ENCODE peak calls at places on chromosomes 3 and 15, in six cellular contexts. One of them, this sample, is unnamed.

GRCh38 chr3:165549037-165549436 is 288.2 kb downstream of the BCHE start:
- DNase-seq in left ventricle myocardium inferior: no peak
- DNase-seq in NB4: no peak
- DNase-seq in neural crest cell: no peak
- DNase-seq in PC-3: no peak
- DNase-seq in psoas muscle: no peak
- DNase-seq in this sample: no peak

GRCh38 chr3:11140054-11140712 is 14.1 kb upstream of the HRH1 start:
- DNase-seq in left ventricle myocardium inferior: no peak
- DNase-seq in NB4: peak
- DNase-seq in neural crest cell: no peak
- DNase-seq in PC-3: peak
- DNase-seq in psoas muscle: no peak
- DNase-seq in this sample: no peak

GRCh38 chr15:81301815-81302399 is 22.0 kb downstream of the STARD5 start:
- DNase-seq in left ventricle myocardium inferior: no peak
- DNase-seq in NB4: peak
- DNase-seq in neural crest cell: no peak
- DNase-seq in PC-3: no peak
- DNase-seq in psoas muscle: no peak
- DNase-seq in this sample: no peak

GRCh38 chr3:35946121-35946856 is 307.0 kb downstream of the ARPP21 start:
- DNase-seq in left ventricle myocardium inferior: no peak
- DNase-seq in NB4: peak
- DNase-seq in neural crest cell: no peak
- DNase-seq in PC-3: peak
- DNase-seq in psoas muscle: no peak
- DNase-seq in this sample: no peak

GRCh38 chr3:53092216-53092615 is 38.0 kb downstream of the RFT1 start:
- DNase-seq in left ventricle myocardium inferior: no peak
- DNase-seq in NB4: no peak
- DNase-seq in neural crest cell: no peak
- DNase-seq in PC-3: no peak
- DNase-seq in psoas muscle: no peak
- DNase-seq in this sample: no peak

GRCh38 chr3:194687638-194688206 is 2.0 kb downstream of the FAM43A start:
- DNase-seq in left ventricle myocardium inferior: peak
- DNase-seq in NB4: peak
- DNase-seq in neural crest cell: peak
- DNase-seq in PC-3: peak
- DNase-seq in psoas muscle: peak
- DNase-seq in this sample: peak

GRCh38 chr3:51959651-51960050 is 4.5 kb downstream of the GPR62 start:
- DNase-seq in left ventricle myocardium inferior: no peak
- DNase-seq in NB4: no peak
- DNase-seq in neural crest cell: no peak
- DNase-seq in PC-3: no peak
- DNase-seq in psoas muscle: no peak
- DNase-seq in this sample: no peak

GRCh38 chr3:140344601-140345000 is 333.3 kb upstream of the TRIM42 start:
- DNase-seq in left ventricle myocardium inferior: no peak
- DNase-seq in NB4: no peak
- DNase-seq in neural crest cell: no peak
- DNase-seq in PC-3: no peak
- DNase-seq in psoas muscle: no peak
- DNase-seq in this sample: no peak

GRCh38 chr3:137764001-137764433 is at the start of gene SOX14:
- DNase-seq in left ventricle myocardium inferior: no peak
- DNase-seq in NB4: no peak
- DNase-seq in neural crest cell: no peak
- DNase-seq in PC-3: no peak
- DNase-seq in psoas muscle: no peak
- DNase-seq in this sample: no peak

GRCh38 chr15:39629906-39630305 is 49.0 kb downstream of the THBS1 start:
- DNase-seq in left ventricle myocardium inferior: no peak
- DNase-seq in NB4: no peak
- DNase-seq in neural crest cell: no peak
- DNase-seq in PC-3: peak
- DNase-seq in psoas muscle: no peak
- DNase-seq in this sample: no peak

GRCh38 chr15:99632521-99632920 is 66.7 kb downstream of the MEF2A start:
- DNase-seq in left ventricle myocardium inferior: no peak
- DNase-seq in NB4: no peak
- DNase-seq in neural crest cell: no peak
- DNase-seq in PC-3: no peak
- DNase-seq in psoas muscle: no peak
- DNase-seq in this sample: no peak

GRCh38 chr3:112333386-112334334 is 704 bp downstream of the CD200 start:
- DNase-seq in left ventricle myocardium inferior: peak
- DNase-seq in NB4: no peak
- DNase-seq in neural crest cell: peak
- DNase-seq in PC-3: no peak
- DNase-seq in psoas muscle: no peak
- DNase-seq in this sample: no peak

GRCh38 chr3:122989856-122990575 is 37.5 kb downstream of the SEMA5B start:
- DNase-seq in left ventricle myocardium inferior: no peak
- DNase-seq in NB4: no peak
- DNase-seq in neural crest cell: no peak
- DNase-seq in PC-3: no peak
- DNase-seq in psoas muscle: peak
- DNase-seq in this sample: no peak

GRCh38 chr15:80890341-80890972 is 99.2 kb downstream of the MESD start:
- DNase-seq in left ventricle myocardium inferior: no peak
- DNase-seq in NB4: peak
- DNase-seq in neural crest cell: no peak
- DNase-seq in PC-3: peak
- DNase-seq in psoas muscle: no peak
- DNase-seq in this sample: no peak

GRCh38 chr15:56783156-56783856 is 50.0 kb upstream of the ZNF280D start:
- DNase-seq in left ventricle myocardium inferior: no peak
- DNase-seq in NB4: no peak
- DNase-seq in neural crest cell: no peak
- DNase-seq in PC-3: no peak
- DNase-seq in psoas muscle: no peak
- DNase-seq in this sample: no peak

DNA sequence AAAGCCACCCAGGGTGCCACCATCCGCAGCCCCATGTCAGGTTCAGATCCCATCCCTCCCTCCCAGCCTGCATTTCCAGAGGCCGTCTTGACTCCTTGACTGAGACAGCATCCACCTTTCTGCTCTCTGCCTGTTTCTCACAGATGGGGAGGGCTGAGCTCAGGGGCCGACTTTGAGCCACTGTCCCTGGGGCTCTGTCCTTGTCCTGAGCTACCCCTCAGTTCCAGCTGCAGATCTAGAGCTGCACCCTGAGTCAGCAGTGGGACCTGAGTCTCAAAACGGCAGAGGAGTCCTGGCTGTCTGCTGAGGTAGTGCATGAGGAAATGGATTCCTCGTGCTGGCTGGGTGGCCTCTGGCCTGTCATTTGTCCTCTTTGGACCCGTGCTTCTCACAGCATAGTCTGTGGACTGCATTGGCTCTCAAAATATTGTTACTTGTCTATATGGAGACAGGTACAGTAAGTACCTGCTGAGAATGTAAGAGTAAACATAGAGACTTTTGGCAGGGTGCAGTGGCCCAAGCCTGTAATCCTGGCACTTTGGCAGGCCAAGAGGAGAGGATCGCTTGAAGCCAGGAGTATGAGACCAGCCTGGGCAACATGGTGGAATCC is 22.3 kb downstream of the RPLP1 start:
- DNase-seq in left ventricle myocardium inferior: no peak
- DNase-seq in NB4: peak
- DNase-seq in neural crest cell: no peak
- DNase-seq in PC-3: no peak
- DNase-seq in psoas muscle: no peak
- DNase-seq in this sample: peak
- TF ChIP-seq CTCF in left ventricle myocardium inferior: no peak
- TF ChIP-seq CTCF in NB4: no peak
- TF ChIP-seq CTCF in neural crest cell: peak
- TF ChIP-seq CTCF in PC-3: no peak
- TF ChIP-seq CTCF in psoas muscle: no peak
- TF ChIP-seq CTCF in this sample: no peak

GRCh38 chr3:143972495-143973351 is 1.1 kb downstream of the DIPK2A start:
- DNase-seq in left ventricle myocardium inferior: peak
- DNase-seq in NB4: peak
- DNase-seq in neural crest cell: peak
- DNase-seq in PC-3: peak
- DNase-seq in psoas muscle: peak
- DNase-seq in this sample: peak
- TF ChIP-seq CTCF in left ventricle myocardium inferior: peak
- TF ChIP-seq CTCF in NB4: no peak
- TF ChIP-seq CTCF in neural crest cell: peak
- TF ChIP-seq CTCF in PC-3: peak
- TF ChIP-seq CTCF in psoas muscle: peak
- TF ChIP-seq CTCF in this sample: peak

DNA sequence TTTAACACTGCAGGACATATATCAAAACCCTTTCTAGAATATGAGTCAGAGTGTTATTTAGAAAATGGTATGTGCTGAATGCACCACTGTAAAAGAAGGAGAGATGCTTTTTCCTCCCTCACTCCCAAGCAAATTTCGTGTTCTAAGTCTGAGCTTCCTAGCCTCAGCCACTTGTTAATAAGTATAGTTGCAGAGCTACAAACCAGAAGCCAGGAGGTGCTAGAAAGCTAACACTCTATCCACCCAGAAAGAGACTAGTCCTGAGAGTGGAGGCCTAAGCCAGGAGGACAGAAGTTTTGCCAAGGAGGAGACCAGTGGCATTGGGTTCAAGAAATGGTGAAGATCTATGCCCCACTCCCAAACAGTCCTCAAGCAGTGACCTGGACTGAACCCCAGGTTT is 40.5 kb upstream of the GYG1 start:
- DNase-seq in left ventricle myocardium inferior: no peak
- DNase-seq in NB4: peak
- DNase-seq in neural crest cell: no peak
- DNase-seq in PC-3: peak
- DNase-seq in psoas muscle: no peak
- DNase-seq in this sample: no peak
- TF ChIP-seq CTCF in left ventricle myocardium inferior: peak
- TF ChIP-seq CTCF in NB4: peak
- TF ChIP-seq CTCF in neural crest cell: peak
- TF ChIP-seq CTCF in PC-3: peak
- TF ChIP-seq CTCF in psoas muscle: no peak
- TF ChIP-seq CTCF in this sample: peak

DNA sequence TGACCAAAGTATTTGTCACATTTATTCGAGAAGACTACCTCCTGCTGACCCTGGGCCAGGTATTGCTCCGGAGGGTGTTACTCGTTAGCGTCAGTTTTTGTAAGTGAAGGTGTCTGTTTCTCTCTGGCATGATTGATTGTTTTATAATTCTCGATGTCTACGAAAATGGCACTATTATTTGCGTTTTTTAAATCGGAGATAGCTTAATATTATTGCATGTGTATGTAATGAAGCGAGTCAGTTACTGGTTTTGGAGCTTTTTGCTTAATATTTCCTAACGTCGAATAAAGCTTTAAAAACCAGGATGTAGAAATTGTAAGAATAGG is 439 bp downstream of the DZIP3 start:
- DNase-seq in left ventricle myocardium inferior: no peak
- DNase-seq in NB4: no peak
- DNase-seq in neural crest cell: no peak
- DNase-seq in PC-3: no peak
- DNase-seq in psoas muscle: no peak
- DNase-seq in this sample: no peak
- TF ChIP-seq CTCF in left ventricle myocardium inferior: no peak
- TF ChIP-seq CTCF in NB4: no peak
- TF ChIP-seq CTCF in neural crest cell: peak
- TF ChIP-seq CTCF in PC-3: peak
- TF ChIP-seq CTCF in psoas muscle: no peak
- TF ChIP-seq CTCF in this sample: no peak

DNA sequence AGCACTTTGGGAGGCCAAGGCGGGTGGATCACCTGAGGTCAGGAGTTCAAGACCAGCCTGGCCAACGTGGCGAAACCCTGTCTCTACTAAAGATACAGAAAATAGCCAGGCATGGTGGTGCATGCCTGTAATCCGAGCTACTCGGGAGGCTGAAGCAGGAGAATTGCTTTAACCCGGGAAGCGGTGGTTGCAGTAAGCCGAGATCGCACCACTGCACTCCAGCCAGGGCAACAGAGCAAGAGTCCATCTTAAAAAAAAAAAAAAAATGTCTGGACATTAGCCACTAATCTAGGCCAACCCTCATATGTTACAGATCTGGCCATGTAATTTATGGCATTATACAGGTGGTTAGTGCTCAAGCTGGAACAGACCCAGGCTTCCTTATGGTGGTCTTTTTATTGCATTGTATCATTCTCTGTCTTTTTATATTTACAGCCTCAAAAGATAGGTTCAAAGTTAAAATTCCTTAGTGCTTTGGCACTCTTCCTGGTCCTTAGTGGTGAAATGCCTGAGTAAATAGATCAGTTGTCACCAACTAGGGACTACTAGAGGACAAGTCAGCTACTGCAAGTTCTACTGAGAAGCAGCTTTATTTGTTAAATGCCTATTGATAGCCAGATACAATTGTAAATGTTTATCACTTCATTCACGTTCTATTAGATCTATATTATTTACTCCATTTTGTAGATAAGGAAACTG is 16.0 kb downstream of the STARD9 start:
- DNase-seq in left ventricle myocardium inferior: no peak
- DNase-seq in NB4: peak
- DNase-seq in neural crest cell: no peak
- DNase-seq in PC-3: peak
- DNase-seq in psoas muscle: no peak
- DNase-seq in this sample: peak
- TF ChIP-seq CTCF in left ventricle myocardium inferior: peak
- TF ChIP-seq CTCF in NB4: peak
- TF ChIP-seq CTCF in neural crest cell: peak
- TF ChIP-seq CTCF in PC-3: peak
- TF ChIP-seq CTCF in psoas muscle: peak
- TF ChIP-seq CTCF in this sample: peak

GRCh38 chr3:73432723-73433032 is 192.1 kb downstream of the PDZRN3 start:
- DNase-seq in left ventricle myocardium inferior: no peak
- DNase-seq in NB4: no peak
- DNase-seq in neural crest cell: no peak
- DNase-seq in PC-3: no peak
- DNase-seq in psoas muscle: no peak
- DNase-seq in this sample: no peak
- TF ChIP-seq CTCF in left ventricle myocardium inferior: no peak
- TF ChIP-seq CTCF in NB4: no peak
- TF ChIP-seq CTCF in neural crest cell: peak
- TF ChIP-seq CTCF in PC-3: peak
- TF ChIP-seq CTCF in psoas muscle: no peak
- TF ChIP-seq CTCF in this sample: peak

DNA sequence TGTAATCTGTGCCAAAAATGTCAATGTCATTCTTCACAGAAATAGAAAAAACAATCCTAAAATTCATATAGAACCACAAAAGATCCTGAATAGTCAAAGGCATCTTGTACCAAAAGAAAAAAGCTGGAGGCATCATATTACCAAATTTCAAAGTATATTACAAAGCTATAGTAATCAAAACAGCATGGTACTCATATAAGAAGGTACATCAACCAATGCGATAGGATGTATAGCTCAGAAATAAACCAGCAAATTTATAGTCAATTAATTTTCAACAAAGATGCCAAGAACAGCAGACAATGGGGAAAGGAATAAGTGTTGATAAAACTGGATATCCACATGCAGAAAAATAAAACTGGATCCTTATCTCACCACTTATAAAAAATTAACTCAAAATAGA is 150.5 kb upstream of the PRICKLE2 start:
- DNase-seq in left ventricle myocardium inferior: no peak
- DNase-seq in NB4: no peak
- DNase-seq in neural crest cell: no peak
- DNase-seq in PC-3: no peak
- DNase-seq in psoas muscle: no peak
- DNase-seq in this sample: no peak
- TF ChIP-seq CTCF in left ventricle myocardium inferior: no peak
- TF ChIP-seq CTCF in NB4: no peak
- TF ChIP-seq CTCF in neural crest cell: no peak
- TF ChIP-seq CTCF in PC-3: no peak
- TF ChIP-seq CTCF in psoas muscle: no peak
- TF ChIP-seq CTCF in this sample: no peak

This sample was measured in HFFc6.